ENCODE peak calls at places on chromosomes 12 and 14, in six cellular contexts. Z is hypothalamus, W is iris pigment epithelial cell, Q is glomerular endothelial cell, C is myocyte, P is NCI-H146. X is an unnamed sample.
A peak's percentile ranks its signal among the peaks of the same experiment; 100 is the strongest.

GRCh38 chr12:62582065-62582366 is 115.4 kb downstream of the MON2 start:
- DNase-seq in Z (no peak), W (no peak), Q (no peak), C (no peak), P (no peak), X (no peak)

GRCh38 chr14:37901978-37902377 is 305.7 kb upstream of the SSTR1 start:
- DNase-seq in Z (no peak), W (peak; percentile 14), Q (no peak), C (no peak), P (no peak), X (no peak)

GRCh38 chr12:108495054-108495453 is 20.0 kb upstream of the FICD start:
- DNase-seq in Z (no peak), W (peak; percentile 43), Q (no peak), C (peak; percentile 38), P (no peak), X (peak; percentile 59)

GRCh38 chr12:124410354-124411175 is 115.7 kb downstream of the RFLNA start:
- DNase-seq in Z (no peak), W (no peak), Q (no peak), C (peak; percentile 67), P (no peak), X (no peak)

GRCh38 chr14:51860836-51861583 is 598 bp downstream of the GNG2 start:
- DNase-seq in Z (no peak), W (no peak), Q (no peak), C (no peak), P (peak; percentile 43), X (peak; percentile 32)

GRCh38 chr12:19872745-19873144 is 433.5 kb downstream of the AEBP2 start:
- DNase-seq in Z (no peak), W (no peak), Q (no peak), C (no peak), P (peak; percentile 5), X (no peak)

GRCh38 chr12:15928870-15929571 is 17.9 kb downstream of the DERA start:
- DNase-seq in Z (no peak), W (peak; percentile 24), Q (no peak), C (peak; percentile 42), P (peak; percentile 60), X (no peak)

GRCh38 chr14:65792208-65792905 is 379.8 kb downstream of the FUT8 start:
- DNase-seq in Z (no peak), W (peak; percentile 16), Q (no peak), C (no peak), P (no peak), X (peak; percentile 52)

GRCh38 chr14:51776102-51776894 is 84.1 kb upstream of the GNG2 start:
- DNase-seq in Z (no peak), W (peak; percentile 77), Q (peak; percentile 23), C (peak; percentile 65), P (peak; percentile 41), X (peak; percentile 65)

GRCh38 chr12:127025545-127025944 is 1241.4 kb upstream of the TMEM132C start:
- DNase-seq in Z (no peak), W (no peak), Q (no peak), C (no peak), P (no peak), X (peak; percentile 18)

GRCh38 chr14:80587096-80587724 is 354.3 kb downstream of the CEP128 start:
- DNase-seq in Z (no peak), W (peak; percentile 77), Q (peak; percentile 9), C (peak; percentile 48), P (peak; percentile 17), X (peak; percentile 62)

GRCh38 chr12:107660861-107661415 is 24.7 kb upstream of the PWP1 start:
- DNase-seq in Z (no peak), W (no peak), Q (no peak), C (no peak), P (no peak), X (no peak)

GRCh38 chr12:25550186-25550585 is 2.9 kb downstream of the LMNTD1 start:
- DNase-seq in Z (no peak), W (peak; percentile 77), Q (no peak), C (no peak), P (no peak), X (peak; percentile 46)

GRCh38 chr14:104676130-104676693 is 13.2 kb upstream of the INF2 start:
- DNase-seq in Z (no peak), W (no peak), Q (no peak), C (no peak), P (no peak), X (no peak)

GRCh38 chr14:105836730-105837129 is 310.3 kb downstream of the TMEM121 start:
- DNase-seq in Z (no peak), W (no peak), Q (no peak), C (no peak), P (no peak), X (no peak)

GRCh38 chr12:66960704-66961690 is 282.1 kb upstream of the GRIP1 start:
- DNase-seq in Z (no peak), W (no peak), Q (no peak), C (no peak), P (no peak), X (peak; percentile 56)

GRCh38 chr12:96141216-96141944 is 52.8 kb upstream of the ELK3 start:
- DNase-seq in Z (no peak), W (peak; percentile 87), Q (peak; percentile 50), C (peak; percentile 30), P (no peak), X (no peak)

X was measured in epithelial cell of esophagus.